ENCODE peak calls at places on chromosomes 16 and 17, in ten cellular contexts. Q, J, G, T, R, K, V, A, D and Y are unnamed samples. For H3K9me3, the result is how much of the 10 kb centered on the place peaks cover.

GRCh38 chr16:16004314-16004749 is 54.9 kb downstream of the ABCC1 start:
- DNase-seq in K (no peak), A (no peak), T (no peak), R (no peak), Q (peak), J (no peak), D (no peak), V (no peak), G (no peak), Y (no peak)

GRCh38 chr16:50462793-50463507 is 85.2 kb upstream of the NKD1 start:
- DNase-seq in G (peak), K (no peak), T (no peak), J (no peak), D (no peak), Q (no peak), R (no peak), V (peak), A (peak), Y (no peak)

GRCh38 chr16:19879241-19879792 is 5.3 kb downstream of the GPRC5B start:
- DNase-seq in T (no peak), G (no peak), V (peak), D (peak), J (no peak), Q (peak), A (no peak), R (no peak), K (no peak), Y (no peak)

GRCh38 chr16:4624827-4625616 is 396 bp downstream of the MGRN1 start:
- DNase-seq in V (peak), T (peak), A (peak), R (peak), Q (peak), G (peak), K (peak), D (peak), J (peak), Y (peak)

GRCh38 chr17:47603830-47604229 is 45.9 kb upstream of the KPNB1 start:
- DNase-seq in T (no peak), K (no peak), Q (no peak), V (no peak), D (no peak), A (no peak), J (no peak), R (no peak), G (no peak), Y (no peak)

GRCh38 chr17:39194089-39194984 is 3.1 kb downstream of the CACNB1 start:
- DNase-seq in K (no peak), V (peak), A (peak), T (no peak), J (peak), R (peak), G (peak), D (peak), Q (peak), Y (no peak)

GRCh38 chr16:89360760-89361435 is 129.5 kb downstream of the ANKRD11 start:
- DNase-seq in Q (no peak), A (no peak), D (no peak), R (no peak), V (no peak), G (no peak), T (no peak), K (peak), J (no peak), Y (peak)

GRCh38 chr16:30941600-30942420 is 7.1 kb upstream of the ORAI3 start:
- DNase-seq in A (no peak), R (peak), J (peak), D (peak), G (peak), Q (no peak), T (peak), K (peak), V (peak), Y (peak)

GRCh38 chr16:11389083-11389482 is 43.8 kb downstream of the RMI2 start:
- DNase-seq in D (no peak), Q (no peak), J (no peak), K (no peak), V (no peak), R (no peak), T (no peak), G (no peak), A (no peak), Y (no peak)

GRCh38 chr16:49620158-49620867 is 235.6 kb downstream of the ZNF423 start:
- DNase-seq in J (peak), T (peak), R (peak), V (no peak), K (no peak), A (peak), G (peak), Q (peak), D (peak), Y (no peak)

GRCh38 chr17:57271821-57272220 is 15.5 kb downstream of the MSI2 start:
- DNase-seq in V (peak), G (no peak), A (no peak), J (no peak), D (no peak), K (no peak), R (no peak), T (no peak), Q (no peak), Y (no peak)

GRCh38 chr16:30068750-30069574 is 3.4 kb downstream of the ALDOA start:
- DNase-seq in Q (no peak), J (no peak), D (no peak), V (peak), K (peak), G (no peak), A (no peak), R (no peak), T (no peak), Y (peak)

GRCh38 chr17:77884019-77884418 is 74.5 kb upstream of the TNRC6C start:
- DNase-seq in K (peak), A (no peak), D (peak), G (no peak), J (no peak), V (peak), R (no peak), Q (peak), T (no peak), Y (no peak)

GRCh38 chr17:45230787-45231480 is 9.2 kb downstream of the FMNL1 start:
- DNase-seq in K (no peak), A (no peak), V (no peak), Q (no peak), D (no peak), T (no peak), G (peak), R (peak), J (no peak), Y (no peak)

GRCh38 chr16:76535-77272 is 1.3 kb upstream of the MPG start:
- DNase-seq in G (peak), D (no peak), J (peak), A (peak), T (peak), R (peak), Q (peak), K (no peak), V (no peak), Y (no peak)

GRCh38 chr17:49576906-49577650 is 1.4 kb downstream of the NXPH3 start:
- DNase-seq in R (no peak), V (no peak), G (no peak), D (no peak), Q (no peak), A (peak), T (no peak), K (no peak), J (no peak), Y (no peak)

GRCh38 chr17:77374170-77374936 is 233.6 kb downstream of the SEC14L1 start:
- DNase-seq in V (peak), K (peak), Q (peak), T (peak), D (peak), R (peak), A (peak), G (peak), J (peak), Y (peak)

GRCh38 chr17:40884708-40885512 is at the start of gene KRT20:
- DNase-seq in T (peak), G (no peak), K (no peak), V (no peak), A (no peak), R (no peak), D (no peak), Q (no peak), J (no peak), Y (no peak)

GRCh38 chr17:76151896-76152454 is 10.9 kb upstream of the FOXJ1 start:
- DNase-seq in A (no peak), Q (no peak), G (no peak), V (no peak), T (no peak), D (no peak), J (no peak), K (peak), R (no peak), Y (no peak)

GRCh38 chr16:69701452-69701851 is 24.9 kb downstream of the NQO1 start:
- DNase-seq in A (no peak), D (no peak), T (no peak), R (no peak), J (no peak), G (no peak), V (no peak), Q (no peak), K (no peak), Y (no peak)

GRCh38 chr17:40139566-40140058 is 725 bp upstream of the CASC3 start:
- DNase-seq in J (peak), R (no peak), T (peak), D (peak), V (no peak), K (no peak), A (no peak), Q (no peak), G (no peak), Y (no peak)

GRCh38 chr17:19000531-19001011 is 4.0 kb downstream of the FAM83G start:
- DNase-seq in T (no peak), R (peak), D (peak), K (no peak), Q (peak), A (no peak), G (no peak), V (peak), J (no peak), Y (no peak)

GRCh38 chr16:26816885-26817571 is 249.7 kb upstream of the C16orf82 start:
- DNase-seq in R (no peak), K (no peak), T (no peak), Q (peak), J (no peak), A (no peak), V (no peak), D (no peak), G (no peak), Y (no peak)

GRCh38 chr17:43967251-43967875 is 13.6 kb upstream of the PYY start:
- DNase-seq in D (no peak), Q (no peak), T (no peak), G (no peak), K (no peak), V (no peak), A (no peak), J (no peak), R (no peak), Y (no peak)

GRCh38 chr16:13634253-13634652 is 285.7 kb upstream of the ERCC4 start:
- DNase-seq in G (no peak), Q (no peak), D (no peak), T (no peak), V (no peak), A (no peak), K (no peak), R (no peak), J (no peak), Y (no peak)

GRCh38 chr16:27237229-27238015 is 31.1 kb downstream of the NSMCE1 start:
- DNase-seq in D (peak), R (no peak), T (no peak), K (peak), G (peak), A (no peak), Q (peak), J (peak), V (peak), Y (no peak)

GRCh38 chr16:34802848-34803599 is 1343.6 kb downstream of the TP53TG3F start:
- DNase-seq in R (peak), A (no peak), V (no peak), D (no peak), Q (no peak), J (no peak), T (no peak), G (no peak), K (no peak), Y (no peak)

GRCh38 chr16:34802396-34802795 is 1343.0 kb downstream of the TP53TG3F start:
- DNase-seq in Q (no peak), T (no peak), V (no peak), R (no peak), J (no peak), G (no peak), K (no peak), D (no peak), A (no peak), Y (no peak)

GRCh38 chr16:34801875-34802274 is 1342.5 kb downstream of the TP53TG3F start:
- DNase-seq in J (no peak), T (no peak), V (no peak), D (no peak), Q (no peak), G (no peak), A (no peak), R (peak), K (no peak), Y (no peak)

GRCh38 chr16:34803683-34804416 is 1344.4 kb downstream of the TP53TG3F start:
- DNase-seq in J (no peak), A (no peak), V (no peak), K (no peak), T (no peak), G (no peak), Q (no peak), D (no peak), R (peak), Y (no peak)
- H3K9me3 ChIP-seq in J (under half), A (under half), V (under half), K (under half), T (under half), G (under half), Q (under half), D (under half), R (under half), Y (under half)

GRCh38 chr16:3311496-3311895 is 6.2 kb downstream of the ZNF75A start:
- DNase-seq in Q (no peak), G (no peak), K (no peak), R (no peak), A (no peak), V (no peak), J (no peak), T (no peak), D (no peak), Y (no peak)

GRCh38 chr16:3321802-3322201 is 16.5 kb downstream of the ZNF75A start:
- DNase-seq in J (no peak), K (no peak), A (no peak), R (no peak), Q (no peak), G (no peak), T (no peak), V (no peak), D (no peak), Y (no peak)

GRCh38 chr16:3317315-3317999 is 12.2 kb downstream of the ZNF75A start:
- DNase-seq in V (no peak), J (no peak), K (no peak), A (no peak), D (no peak), G (no peak), Q (peak), T (no peak), R (no peak), Y (no peak)
- H3K9me3 ChIP-seq in V (under half), J (under half), K (under half), A (half or more), D (under half), G (half or more), Q (half or more), T (under half), R (half or more), Y (half or more)

DNA sequence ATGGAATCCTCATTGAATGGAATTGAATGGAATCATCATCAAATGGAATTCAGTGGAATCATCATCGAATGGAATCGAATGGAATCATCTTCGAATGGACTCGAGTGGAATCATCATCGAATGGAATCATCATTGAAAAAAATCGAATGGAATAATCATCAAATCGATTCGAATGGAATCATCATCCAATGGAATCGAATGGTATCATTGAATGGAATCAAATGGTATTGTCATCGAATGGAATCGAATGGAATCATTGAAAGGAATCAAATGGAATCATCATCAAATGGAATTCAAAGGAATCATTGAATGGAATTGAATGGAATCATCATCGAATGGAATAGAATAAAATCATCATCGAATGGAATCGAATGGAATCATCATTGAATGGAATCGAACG is 619.3 kb downstream of the TP53TG3F start:
- DNase-seq in Q (peak), T (no peak), V (no peak), G (no peak), D (no peak), K (no peak), R (no peak), J (no peak), A (no peak), Y (no peak)
- H3K9me3 ChIP-seq in Q (under half), T (under half), V (half or more), G (under half), D (under half), K (under half), R (half or more), J (under half), A (under half), Y (under half)

DNA sequence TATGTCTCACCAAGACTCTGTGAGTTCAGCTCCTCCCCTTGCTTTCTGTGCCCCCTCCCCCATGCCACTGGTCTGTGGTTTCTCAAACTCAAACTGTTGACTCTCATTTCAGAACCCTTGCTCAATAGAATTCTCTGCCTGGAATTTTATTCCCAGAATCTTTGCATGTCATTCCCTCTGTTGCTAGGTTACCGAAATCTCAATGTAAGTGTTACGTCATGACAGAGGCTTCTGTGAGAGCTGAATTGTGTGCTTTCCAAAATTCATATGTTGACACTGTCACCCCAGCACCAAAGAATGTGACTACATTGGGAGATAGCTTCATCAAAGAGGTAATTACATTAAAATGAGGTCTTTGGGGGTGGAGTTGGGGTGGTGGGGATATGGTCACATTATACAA is 1938.8 kb downstream of the TP53TG3F start:
- DNase-seq in D (no peak), J (no peak), V (no peak), G (no peak), T (no peak), R (no peak), K (no peak), A (no peak), Q (no peak), Y (no peak)
- H3K9me3 ChIP-seq in D (under half), J (under half), V (under half), G (under half), T (under half), R (under half), K (under half), A (under half), Q (under half), Y (under half)

DNA sequence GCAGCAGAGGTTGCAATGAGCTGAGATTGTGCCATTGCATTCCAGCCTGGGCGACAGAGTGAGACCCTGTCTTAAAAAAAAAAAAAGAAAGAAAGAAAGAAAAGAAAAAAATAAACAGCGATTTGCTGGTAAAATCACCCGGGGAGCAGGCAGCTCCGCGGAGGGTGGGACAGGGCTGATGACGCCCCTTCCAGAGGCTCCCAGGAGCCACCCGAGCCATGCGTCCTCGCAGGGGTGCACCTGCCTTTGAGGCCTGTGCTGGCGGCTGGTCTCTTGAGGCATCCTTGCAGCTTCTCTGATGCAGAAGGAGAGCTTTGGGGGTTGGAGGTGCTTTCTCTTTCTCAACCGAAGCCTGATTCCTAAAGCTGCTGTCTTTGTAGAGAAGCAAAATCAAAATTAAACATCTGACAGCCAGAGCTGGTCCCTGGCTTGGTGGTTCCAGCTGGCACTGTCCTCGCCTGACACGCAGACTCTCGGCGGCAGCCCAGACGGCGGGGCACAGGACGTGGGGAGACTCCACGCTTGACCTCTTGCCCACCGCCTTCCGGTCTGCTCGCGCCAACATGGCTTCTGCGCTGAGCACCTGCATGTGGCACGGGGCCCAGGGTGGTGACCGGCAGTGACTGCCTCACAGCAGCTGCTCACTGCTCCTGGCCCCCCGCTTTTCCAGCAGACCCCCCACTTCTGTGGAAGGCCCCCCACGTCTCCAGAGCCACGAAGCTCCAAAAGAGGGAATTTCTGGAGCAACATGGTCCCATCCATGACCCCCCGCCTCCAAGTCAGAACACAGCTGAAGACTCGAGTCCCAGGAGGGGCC is 6.6 kb downstream of the UTS2R start:
- DNase-seq in T (no peak), V (no peak), A (no peak), J (no peak), Q (no peak), G (no peak), K (no peak), R (no peak), D (no peak), Y (no peak)
- H3K9me3 ChIP-seq in T (under half), V (under half), A (under half), J (under half), Q (under half), G (under half), K (under half), R (under half), D (under half), Y (under half)

DNA sequence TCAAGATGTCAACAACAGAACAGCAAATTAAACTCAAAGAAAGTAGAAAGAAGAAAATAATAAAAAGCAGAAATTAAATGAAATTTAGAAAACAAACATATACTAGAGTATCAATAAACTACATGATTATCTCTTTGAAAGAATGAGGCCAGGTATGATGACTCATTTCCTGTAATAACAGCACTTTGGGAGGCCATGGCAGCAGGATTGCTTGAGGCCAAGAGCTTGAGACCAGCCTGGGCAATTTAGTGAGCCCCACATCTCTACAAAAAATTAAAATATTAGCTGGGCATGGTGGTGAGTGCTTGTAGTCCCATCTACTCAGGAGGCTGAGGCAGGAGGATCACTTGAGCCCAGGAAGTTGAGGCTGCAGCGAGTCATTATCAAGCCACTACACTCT is 232.5 kb downstream of the RAB11FIP4 start:
- DNase-seq in A (no peak), T (no peak), Q (no peak), G (no peak), K (no peak), J (no peak), D (no peak), R (no peak), V (no peak), Y (no peak)
- H3K9me3 ChIP-seq in A (under half), T (under half), Q (under half), G (under half), K (under half), J (under half), D (under half), R (under half), V (under half), Y (under half)

DNA sequence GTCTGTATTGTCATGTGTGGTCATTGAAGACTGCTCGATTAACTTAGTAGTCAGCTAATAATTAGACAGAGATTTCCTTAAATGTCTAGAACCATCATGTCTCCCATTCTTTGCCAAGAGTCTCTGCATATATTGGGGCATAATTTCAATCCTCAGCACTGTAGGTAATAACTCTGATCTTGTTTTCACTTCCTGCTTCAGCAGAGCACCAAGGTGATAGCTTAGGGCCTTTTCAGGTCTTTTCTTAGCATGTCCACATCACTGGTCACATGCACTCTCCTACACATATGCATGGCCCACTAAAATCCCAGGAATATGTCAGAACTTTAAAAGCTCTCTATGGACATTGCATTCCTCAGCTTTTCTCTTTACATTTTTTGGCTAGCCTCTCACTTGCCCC is 110.3 kb upstream of the NACA2 start:
- DNase-seq in G (no peak), K (no peak), J (no peak), Q (no peak), T (no peak), V (no peak), R (no peak), A (no peak), D (no peak), Y (no peak)
- H3K9me3 ChIP-seq in G (under half), K (under half), J (under half), Q (under half), T (under half), V (under half), R (under half), A (under half), D (under half), Y (under half)